ENCODE peak calls at places on chromosome 9, in seven cellular contexts. U is tibial artery; J is right cardiac atrium; G is GM23248; E is effector memory CD4-positive, alpha-beta T cell; V is A549; T is upper lobe of left lung. O is an unnamed sample. For H3K9me3 and H3K4me1, the result is how much of the 10 kb centered on the place peaks cover.

GRCh38 chr9:84781431-84781830 is 111.9 kb downstream of the NTRK2 start:
- DNase-seq in E (no peak), V (no peak), T (no peak), U (no peak), G (peak), J (no peak), O (peak)

GRCh38 chr9:31799953-31800609 is 584.4 kb upstream of the ACO1 start:
- DNase-seq in T (no peak), V (no peak), U (no peak), E (no peak), J (no peak), G (peak), O (peak)

GRCh38 chr9:107137495-107138202 is 145.4 kb upstream of the RAD23B start:
- DNase-seq in J (no peak), V (peak), U (no peak), G (peak), T (no peak), E (no peak), O (no peak)

GRCh38 chr9:82108474-82108873 is 119.9 kb downstream of the SPATA31D1 start:
- DNase-seq in E (no peak), U (no peak), T (no peak), J (no peak), V (no peak), G (no peak), O (no peak)

GRCh38 chr9:114666841-114667240 is 9.2 kb upstream of the TEX53 start:
- DNase-seq in E (no peak), T (no peak), J (no peak), U (no peak), V (no peak), G (no peak), O (no peak)

GRCh38 chr9:109751253-109751652 is 28.7 kb upstream of the PALM2AKAP2 start:
- DNase-seq in G (peak), E (no peak), J (no peak), V (no peak), T (no peak), U (no peak), O (no peak)

GRCh38 chr9:120303519-120303918 is 276.4 kb downstream of the CDK5RAP2 start:
- DNase-seq in U (no peak), E (no peak), G (no peak), T (no peak), J (no peak), V (no peak), O (no peak)

GRCh38 chr9:100466828-100467220 is 6.1 kb upstream of the TMEFF1 start:
- DNase-seq in J (no peak), V (no peak), U (no peak), T (no peak), G (no peak), E (no peak), O (no peak)

GRCh38 chr9:105930007-105930627 is 235.8 kb downstream of the TMEM38B start:
- DNase-seq in E (no peak), J (peak), V (no peak), G (no peak), T (no peak), U (no peak), O (no peak)

GRCh38 chr9:130199605-130200004 is 27.4 kb downstream of the NCS1 start:
- DNase-seq in T (peak), G (peak), U (no peak), E (no peak), V (no peak), J (no peak), O (no peak)

GRCh38 chr9:22829236-22829635 is 382.6 kb downstream of the DMRTA1 start:
- DNase-seq in E (no peak), U (no peak), T (no peak), G (no peak), V (no peak), J (no peak), O (no peak)

DNA sequence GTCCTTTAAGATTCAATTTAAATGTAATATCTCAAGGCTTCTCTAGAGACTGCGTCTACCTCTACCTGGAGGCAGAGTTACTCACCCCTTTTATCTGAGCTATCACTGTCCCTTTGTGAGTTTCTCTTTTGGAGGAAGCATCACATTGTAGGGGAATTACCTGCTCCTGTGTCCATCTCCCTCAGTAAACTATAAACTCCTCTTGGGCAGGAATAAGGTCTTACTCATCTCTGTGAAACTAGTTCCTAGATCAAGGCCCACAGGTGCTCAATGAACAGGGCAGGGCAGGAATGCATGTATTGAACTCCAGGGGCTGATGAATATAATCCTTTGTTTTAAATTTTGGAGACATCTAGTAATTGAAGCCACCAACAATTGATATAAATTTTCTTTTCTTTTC is 139.8 kb upstream of the ERCC6L2 start:
- DNase-seq in T (no peak), V (no peak), G (no peak), J (no peak), U (no peak), E (no peak), O (no peak)
- H3K27ac ChIP-seq in T (no peak), V (no peak), G (no peak), J (no peak), U (no peak), E (no peak), O (no peak)

GRCh38 chr9:5008206-5008605 is 23.1 kb downstream of the JAK2 start:
- DNase-seq in G (no peak), T (no peak), V (no peak), U (no peak), E (no peak), J (no peak), O (no peak)

GRCh38 chr9:4997196-4997595 is 12.1 kb downstream of the JAK2 start:
- DNase-seq in J (no peak), T (no peak), E (no peak), G (no peak), V (no peak), U (no peak), O (no peak)

DNA sequence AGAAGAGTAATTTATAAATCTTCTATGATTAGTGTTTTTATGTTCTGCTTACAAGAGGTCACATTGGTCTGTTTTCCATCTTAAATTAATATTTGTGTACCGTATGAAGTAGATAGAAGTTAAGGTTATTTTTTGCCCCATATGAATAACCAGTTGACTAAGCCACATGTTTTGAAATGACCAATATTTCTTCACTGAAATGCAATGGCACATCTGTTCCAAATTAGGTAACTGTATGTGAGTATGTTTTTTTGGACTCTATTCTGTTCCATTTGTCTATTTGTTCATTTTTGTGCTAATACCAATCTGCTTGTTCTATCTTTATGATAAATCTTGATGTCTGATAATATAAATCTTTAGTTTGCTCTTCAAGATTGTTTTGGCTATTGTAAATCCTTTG is 17.7 kb downstream of the JAK2 start:
- DNase-seq in E (no peak), J (no peak), V (no peak), G (peak), T (no peak), U (no peak), O (no peak)
- H3K9me3 ChIP-seq in E (under half), J (under half), V (under half), G (under half), T (under half), U (under half), O (under half)

DNA sequence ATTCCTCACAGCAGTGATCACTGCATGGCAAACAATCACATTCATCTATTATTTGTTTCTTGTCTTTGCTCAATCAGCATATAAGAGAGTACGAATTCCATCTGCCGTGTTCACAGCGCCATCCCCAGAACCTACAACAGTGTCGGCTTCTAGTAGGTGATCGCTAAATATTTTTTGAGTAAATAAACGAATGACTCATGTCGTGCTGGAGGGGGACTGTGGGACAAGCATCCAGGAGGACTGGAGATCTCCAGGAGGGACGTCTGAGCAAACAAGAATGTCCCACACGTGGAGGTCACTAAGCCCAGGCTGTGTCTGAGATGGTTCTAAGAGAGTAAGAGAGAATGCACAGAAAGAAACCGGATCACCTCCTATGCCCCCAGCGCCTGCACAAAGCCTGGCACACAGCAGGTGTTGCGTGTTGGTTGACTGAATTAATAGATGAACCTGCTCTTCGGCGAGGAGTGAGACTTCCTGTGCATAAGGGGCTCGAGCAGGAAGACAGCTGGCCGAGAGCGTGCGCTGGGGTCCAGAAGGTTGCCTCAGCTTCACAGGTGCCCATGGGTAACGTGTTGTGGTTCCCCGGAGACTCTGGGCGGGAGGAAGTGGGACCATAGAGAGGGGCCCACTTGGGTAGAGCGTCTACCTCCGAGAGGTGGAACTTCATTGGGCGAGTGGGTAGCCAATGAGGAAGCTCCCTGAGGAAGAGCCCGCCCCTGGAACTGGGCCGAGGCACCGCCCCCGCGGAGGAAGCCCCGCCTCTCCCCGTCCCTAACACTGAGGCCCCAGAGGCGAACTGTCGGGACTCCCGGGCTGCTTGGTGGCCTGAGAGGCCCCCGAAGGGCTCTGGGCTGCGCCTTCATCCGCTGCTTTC is 193.0 kb downstream of the MELK start:
- DNase-seq in J (peak), U (peak), V (peak), T (peak), E (peak), G (peak), O (peak)
- H3K4me1 ChIP-seq in J (under half), U (under half), V (under half), T (under half), E (under half), G (under half), O (under half)

GRCh38 chr9:134938346-134939079 is 20.8 kb upstream of the FCN1 start:
- DNase-seq in E (no peak), G (no peak), V (no peak), U (no peak), J (peak), T (no peak), O (no peak)
- H3K27ac ChIP-seq in E (no peak), G (no peak), V (no peak), U (no peak), J (no peak), T (no peak), O (no peak)

DNA sequence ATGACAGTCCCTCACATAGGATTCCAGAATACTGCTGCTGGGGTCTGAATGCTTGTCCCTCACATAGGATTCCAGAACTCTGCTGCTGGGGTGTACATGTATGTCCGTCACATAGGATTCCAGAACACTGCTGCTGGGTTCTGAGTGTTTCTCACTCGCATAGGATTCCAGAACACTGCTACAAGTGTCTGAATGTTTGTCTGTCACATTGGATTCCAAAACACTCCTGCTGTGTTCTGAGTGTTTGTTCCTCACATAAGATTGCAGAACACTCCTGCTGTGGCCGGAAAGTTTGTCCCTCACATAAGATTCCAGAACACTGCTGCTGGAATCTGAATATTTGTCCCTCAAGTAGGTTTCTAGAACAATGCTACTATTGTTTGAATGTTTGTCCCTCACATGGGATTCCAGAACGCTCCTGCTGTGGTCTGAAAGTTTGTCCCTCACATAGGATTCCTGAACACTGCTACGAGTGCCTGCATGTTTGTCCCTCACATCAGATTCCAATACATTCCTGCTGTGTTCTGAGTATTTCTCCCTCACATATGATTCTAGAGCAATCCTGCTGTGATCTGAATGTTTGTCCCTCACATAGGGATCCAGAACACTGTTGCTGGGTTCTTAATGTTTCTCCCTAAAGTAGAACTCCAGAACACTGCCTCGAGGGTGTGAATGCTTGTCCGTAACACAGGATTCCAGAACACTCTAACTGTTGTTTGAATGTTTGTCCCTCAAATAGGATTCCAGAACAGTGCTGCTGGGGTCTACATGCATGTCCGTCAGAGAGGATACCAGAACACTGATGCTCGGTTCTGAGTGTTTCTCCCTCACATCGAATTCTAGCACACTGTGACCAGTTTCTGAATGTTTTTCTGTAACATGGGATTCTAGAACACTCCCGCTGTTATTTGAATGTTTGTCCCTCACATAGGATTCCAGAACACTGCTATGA is 200.4 kb downstream of the FOXD4L6 start:
- DNase-seq in G (no peak), J (no peak), T (no peak), V (no peak), U (no peak), E (no peak), O (no peak)
- H3K9me3 ChIP-seq in G (under half), J (under half), T (half or more), V (half or more), U (half or more), E (half or more), O (half or more)

GRCh38 chr9:35516481-35516880 is 26.6 kb downstream of the RUSC2 start:
- DNase-seq in T (no peak), E (no peak), U (no peak), V (peak), J (no peak), G (peak), O (no peak)

GRCh38 chr9:35517136-35517535 is 27.2 kb downstream of the RUSC2 start:
- DNase-seq in V (no peak), U (no peak), T (no peak), G (peak), E (no peak), J (no peak), O (no peak)

GRCh38 chr9:35518981-35519679 is 29.2 kb downstream of the RUSC2 start:
- DNase-seq in G (peak), T (peak), J (no peak), V (no peak), E (no peak), U (peak), O (no peak)

GRCh38 chr9:35518212-35518917 is 28.5 kb downstream of the RUSC2 start:
- DNase-seq in V (peak), J (no peak), U (no peak), E (no peak), T (peak), G (peak), O (no peak)

DNA sequence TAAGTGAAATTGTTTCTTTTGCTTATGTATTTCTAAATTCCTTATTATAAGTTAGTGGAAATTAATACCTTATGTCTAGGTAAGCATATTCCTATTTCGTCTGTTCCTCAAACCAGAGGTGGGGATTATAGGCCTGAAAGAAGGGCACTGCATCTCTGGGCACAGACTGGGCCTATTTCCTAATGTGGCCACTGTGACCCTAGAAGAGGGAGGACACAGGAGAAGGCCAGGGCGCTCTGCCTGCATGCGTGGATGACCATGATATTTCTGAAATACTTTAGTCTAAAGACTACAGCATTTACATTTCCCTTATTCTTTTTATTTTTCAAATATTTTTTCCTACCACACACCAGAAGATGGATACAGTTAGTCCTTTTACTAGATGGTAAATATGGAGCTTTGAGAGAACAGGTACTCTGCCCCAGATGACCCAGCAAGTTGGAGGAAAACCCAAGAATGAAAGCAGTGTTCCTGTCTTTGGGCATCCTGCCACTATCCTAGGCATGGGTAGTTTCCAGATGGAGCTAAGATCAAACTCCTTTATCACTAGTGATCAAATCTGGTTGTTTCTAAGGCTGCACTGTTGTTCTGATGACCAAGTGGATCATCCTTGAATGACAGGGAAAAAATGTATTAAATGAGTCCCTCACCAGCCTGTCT is 27.8 kb downstream of the RUSC2 start:
- DNase-seq in J (no peak), V (no peak), G (no peak), U (no peak), E (no peak), T (no peak), O (no peak)
- H3K4me1 ChIP-seq in J (under half), V (half or more), G (half or more), U (under half), E (under half), T (under half), O (under half)

DNA sequence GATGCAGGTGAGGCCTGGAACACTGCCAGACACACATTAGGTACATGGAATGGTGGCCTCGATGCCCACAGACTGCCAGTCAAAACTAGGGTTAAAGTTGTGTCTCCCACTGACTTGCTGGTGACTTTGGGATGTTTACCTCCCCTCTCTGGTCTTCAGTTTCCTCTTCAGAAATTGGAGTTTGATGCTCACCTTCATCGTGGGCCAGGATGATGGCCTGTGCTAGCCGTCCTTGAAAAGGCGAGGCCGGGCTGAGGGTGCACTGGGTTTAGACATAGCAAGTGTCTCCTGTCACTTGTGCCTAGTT is 49.0 kb upstream of the FOXE1 start:
- DNase-seq in U (no peak), V (no peak), E (no peak), G (no peak), J (peak), T (no peak), O (no peak)
- H3K27ac ChIP-seq in U (no peak), V (peak), E (no peak), G (no peak), J (no peak), T (peak), O (no peak)

O was measured in CD4-positive, alpha-beta memory T cell.